ENCODE peak calls at places on chromosomes 13 and 19, in five cellular contexts. D, W, U, C and P are unnamed samples.

GRCh38 chr13:43574601-43575000 is 212.2 kb downstream of the ENOX1 start:
- DNase-seq in D (no peak), W (no peak), U (no peak), C (no peak), P (no peak)

GRCh38 chr19:7603919-7604318 is 8.3 kb downstream of the CAMSAP3 start:
- DNase-seq in D (no peak), W (no peak), U (no peak), C (no peak), P (no peak)

GRCh38 chr19:18723871-18724377 is 40.4 kb downstream of the CRTC1 start:
- DNase-seq in D (no peak), W (no peak), U (no peak), C (no peak), P (no peak)

GRCh38 chr13:39016789-39017188 is 21.1 kb downstream of the PROSER1 start:
- DNase-seq in D (peak), W (peak), U (peak), C (peak), P (peak)

GRCh38 chr13:99969368-99969933 is 2.1 kb downstream of the ZIC5 start:
- DNase-seq in D (peak), W (no peak), U (no peak), C (no peak), P (no peak)

GRCh38 chr13:92463134-92463533 is 763.5 kb upstream of the GPC6 start:
- DNase-seq in D (no peak), W (no peak), U (no peak), C (no peak), P (no peak)

GRCh38 chr13:31093145-31093885 is 68.4 kb downstream of the HSPH1 start:
- DNase-seq in D (no peak), W (no peak), U (no peak), C (no peak), P (peak)

GRCh38 chr19:49403404-49404187 is 15.5 kb downstream of the KASH5 start:
- DNase-seq in D (peak), W (no peak), U (no peak), C (no peak), P (no peak)

GRCh38 chr19:29263305-29264080 is 50.5 kb upstream of the UQCRFS1 start:
- DNase-seq in D (peak), W (peak), U (no peak), C (peak), P (peak)

GRCh38 chr19:49772850-49773432 is 6.1 kb downstream of the AP2A1 start:
- DNase-seq in D (no peak), W (no peak), U (no peak), C (no peak), P (no peak)

GRCh38 chr13:112444001-112444311 is 67.8 kb downstream of the SPACA7 start:
- DNase-seq in D (peak), W (peak), U (peak), C (peak), P (peak)

GRCh38 chr19:45489216-45489855 is 7.5 kb downstream of the RTN2 start:
- DNase-seq in D (no peak), W (no peak), U (no peak), C (no peak), P (no peak)

GRCh38 chr19:6457958-6458694 is 1.5 kb downstream of the SLC25A23 start:
- DNase-seq in D (no peak), W (no peak), U (no peak), C (no peak), P (peak)

GRCh38 chr13:40439928-40440327 is 226.5 kb downstream of the FOXO1 start:
- DNase-seq in D (no peak), W (no peak), U (no peak), C (no peak), P (no peak)

GRCh38 chr19:38223617-38224013 is 407 bp downstream of the DPF1 start:
- DNase-seq in D (no peak), W (no peak), U (no peak), C (no peak), P (no peak)

GRCh38 chr19:518292-519231 is 11.3 kb downstream of the TPGS1 start:
- DNase-seq in D (peak), W (no peak), U (no peak), C (peak), P (no peak)

GRCh38 chr13:64633948-64634347 is 2596.2 kb downstream of the PCDH9 start:
- DNase-seq in D (no peak), W (peak), U (no peak), C (no peak), P (no peak)

GRCh38 chr13:50998326-50998725 is 88.7 kb downstream of the RNASEH2B start:
- DNase-seq in D (no peak), W (no peak), U (no peak), C (no peak), P (no peak)

GRCh38 chr13:46526763-46527162 is 26.2 kb upstream of the LRCH1 start:
- DNase-seq in D (no peak), W (no peak), U (no peak), C (no peak), P (no peak)

GRCh38 chr19:49553451-49554271 is 25.9 kb downstream of the RCN3 start:
- DNase-seq in D (no peak), W (no peak), U (no peak), C (peak), P (peak)

GRCh38 chr19:54481326-54481930 is 8.3 kb upstream of the CDC42EP5 start:
- DNase-seq in D (peak), W (peak), U (peak), C (peak), P (peak)

GRCh38 chr13:66635526-66635925 is 594.6 kb downstream of the PCDH9 start:
- DNase-seq in D (no peak), W (no peak), U (no peak), C (no peak), P (peak)

GRCh38 chr13:109883181-109884180 is 97.1 kb upstream of the IRS2 start:
- DNase-seq in D (no peak), W (no peak), U (no peak), C (no peak), P (no peak)
- TF ChIP-seq EZH2phosphoT487 in D (no peak), W (no peak), U (no peak), C (no peak), P (no peak)

GRCh38 chr19:30388819-30389218 is 16.6 kb downstream of the ZNF536 start:
- DNase-seq in D (no peak), W (no peak), U (no peak), C (no peak), P (no peak)

GRCh38 chr19:30386551-30387143 is 14.5 kb downstream of the ZNF536 start:
- DNase-seq in D (no peak), W (no peak), U (no peak), C (no peak), P (no peak)

GRCh38 chr19:30388327-30388726 is 16.1 kb downstream of the ZNF536 start:
- DNase-seq in D (no peak), W (no peak), U (no peak), C (no peak), P (no peak)

GRCh38 chr19:30385666-30386065 is 13.5 kb downstream of the ZNF536 start:
- DNase-seq in D (no peak), W (no peak), U (no peak), C (no peak), P (no peak)

GRCh38 chr19:30387311-30388115 is 15.3 kb downstream of the ZNF536 start:
- DNase-seq in D (no peak), W (no peak), U (no peak), C (no peak), P (no peak)
- TF ChIP-seq EZH2phosphoT487 in D (no peak), W (no peak), U (no peak), C (no peak), P (no peak)

DNA sequence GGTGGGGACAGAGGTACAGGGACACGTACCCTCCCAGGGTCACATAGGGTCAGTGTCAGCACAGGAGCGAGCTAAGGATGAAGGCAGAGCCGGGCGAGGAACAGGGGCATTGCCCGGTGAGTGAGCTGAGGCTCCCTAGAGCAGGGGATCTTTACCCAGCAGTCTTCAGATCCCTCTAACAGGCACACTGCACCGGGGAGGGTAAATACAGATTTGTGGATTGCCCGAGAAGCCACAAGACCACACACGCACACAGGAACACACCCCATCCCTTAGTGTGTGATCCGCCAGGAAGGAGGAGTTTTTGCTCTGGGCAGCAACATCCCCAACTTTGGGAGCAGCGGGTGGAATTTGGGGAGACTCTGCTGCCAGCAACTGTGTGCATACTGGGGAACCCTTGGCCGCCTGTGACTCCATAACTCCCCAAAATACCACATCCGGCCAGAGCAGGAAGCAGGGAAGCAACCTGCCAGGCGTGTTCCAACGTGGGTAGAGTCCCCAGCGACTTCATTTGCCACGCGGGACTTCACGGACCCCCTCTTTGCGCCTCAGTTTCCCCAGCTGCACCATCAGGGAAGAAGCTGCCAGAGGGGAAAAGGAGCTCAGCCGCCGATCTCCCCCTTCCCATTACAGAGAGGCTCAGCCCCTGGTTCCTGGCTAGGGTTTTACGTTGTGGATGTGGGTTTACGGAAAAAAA is 5.9 kb upstream of the TLE2 start:
- DNase-seq in D (peak), W (no peak), U (no peak), C (peak), P (peak)
- TF ChIP-seq EZH2phosphoT487 in D (no peak), W (no peak), U (no peak), C (no peak), P (no peak)

GRCh38 chr19:17036640-17037039 is 10.0 kb upstream of the CPAMD8 start:
- DNase-seq in D (no peak), W (no peak), U (no peak), C (no peak), P (no peak)
- TF ChIP-seq EZH2phosphoT487 in D (no peak), W (no peak), U (no peak), C (no peak), P (no peak)

GRCh38 chr13:54241719-54242118 is 1213.1 kb downstream of the OLFM4 start:
- DNase-seq in D (no peak), W (no peak), U (no peak), C (peak), P (no peak)
- TF ChIP-seq EZH2phosphoT487 in D (no peak), W (no peak), U (no peak), C (no peak), P (no peak)

DNA sequence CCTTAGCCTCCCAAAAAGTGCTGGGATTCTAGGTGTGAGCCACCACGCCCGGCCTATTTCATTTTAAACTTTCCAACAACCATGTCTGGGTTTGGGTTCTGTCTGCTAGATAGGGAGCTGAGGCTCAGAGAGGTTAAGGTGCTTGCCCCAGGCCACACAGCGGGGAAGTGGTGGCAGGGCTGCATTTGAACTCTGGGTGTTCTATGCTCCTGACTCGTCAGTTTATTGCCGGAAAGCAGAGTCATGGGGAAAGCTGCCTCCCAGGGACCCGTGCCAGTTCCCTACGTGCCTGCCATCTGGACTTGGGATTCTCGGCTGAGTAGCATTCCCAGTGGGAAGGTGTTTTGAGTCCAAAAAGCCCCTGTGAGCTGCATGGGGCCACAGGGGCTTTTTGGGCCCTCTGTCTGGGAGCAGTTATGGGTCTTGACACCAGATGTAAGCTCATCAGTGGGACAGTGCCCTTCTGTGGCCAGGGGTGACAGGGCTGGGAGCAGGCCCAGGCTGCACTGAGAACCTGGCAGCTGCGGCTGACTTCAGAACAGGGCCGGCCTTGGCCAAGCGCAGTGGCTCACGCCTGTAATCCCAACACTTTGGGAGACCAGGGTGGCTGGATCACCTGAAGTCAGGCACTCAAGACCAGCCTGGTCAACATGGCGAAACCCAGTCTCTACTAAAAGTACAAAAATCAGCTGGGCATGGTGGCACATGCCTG is 10.9 kb downstream of the RFX1 start:
- DNase-seq in D (no peak), W (no peak), U (no peak), C (no peak), P (peak)
- TF ChIP-seq EZH2phosphoT487 in D (no peak), W (no peak), U (no peak), C (no peak), P (no peak)

GRCh38 chr13:97226788-97227627 is 4.9 kb downstream of the MBNL2 start:
- DNase-seq in D (no peak), W (peak), U (no peak), C (peak), P (peak)
- TF ChIP-seq EZH2phosphoT487 in D (no peak), W (no peak), U (no peak), C (no peak), P (no peak)

GRCh38 chr19:20279516-20279915 is 112.5 kb downstream of the ZNF486 start:
- DNase-seq in D (no peak), W (no peak), U (no peak), C (no peak), P (no peak)

GRCh38 chr19:20276011-20276738 is 109.2 kb downstream of the ZNF486 start:
- DNase-seq in D (no peak), W (no peak), U (no peak), C (no peak), P (peak)

GRCh38 chr19:20273951-20274578 is 107.1 kb downstream of the ZNF486 start:
- DNase-seq in D (no peak), W (no peak), U (no peak), C (no peak), P (no peak)

GRCh38 chr19:20273376-20273775 is 106.4 kb downstream of the ZNF486 start:
- DNase-seq in D (no peak), W (no peak), U (no peak), C (no peak), P (no peak)

GRCh38 chr19:20278342-20278741 is 111.3 kb downstream of the ZNF486 start:
- DNase-seq in D (peak), W (no peak), U (no peak), C (peak), P (peak)
- TF ChIP-seq EZH2phosphoT487 in D (no peak), W (no peak), U (no peak), C (no peak), P (no peak)

DNA sequence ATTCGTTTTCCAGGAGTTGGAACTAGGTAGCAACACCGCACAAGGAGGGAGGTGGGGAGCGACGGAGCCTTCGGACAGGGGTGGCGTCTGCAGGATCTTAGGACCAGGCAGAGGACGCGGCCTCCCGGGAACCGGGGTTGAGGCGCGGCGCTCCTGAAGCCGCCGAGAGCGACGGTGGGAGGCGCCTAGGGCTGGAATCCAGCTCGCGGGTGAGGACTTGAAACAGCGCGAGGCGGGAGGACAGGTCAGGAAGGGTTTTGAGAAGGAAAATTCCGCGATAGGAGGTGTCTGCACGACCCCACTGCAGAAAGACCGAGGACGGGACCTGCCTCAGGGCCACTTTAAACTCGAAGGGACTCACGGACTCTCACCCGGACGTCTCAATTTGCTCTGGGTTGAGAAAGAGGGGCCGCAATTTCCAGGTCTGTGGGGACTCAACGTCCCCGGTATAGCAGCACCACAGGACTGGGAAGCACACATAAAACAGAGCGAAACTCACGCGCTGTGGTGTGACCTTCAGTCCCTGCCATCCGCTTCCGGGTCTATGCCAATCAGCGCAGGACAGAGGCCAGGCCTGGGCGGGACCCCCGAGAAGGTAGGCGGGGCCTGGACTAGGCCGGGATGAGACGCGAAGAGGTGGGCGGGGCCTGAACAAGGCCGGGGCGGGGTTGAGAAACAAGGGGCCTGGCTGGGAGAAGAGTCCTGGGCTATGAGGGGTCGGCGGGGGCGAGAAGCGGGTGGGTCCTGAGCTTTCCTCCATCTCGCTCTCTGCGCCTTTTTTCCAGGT is at the start of gene ZNF320:
- DNase-seq in D (peak), W (peak), U (peak), C (peak), P (peak)
- TF ChIP-seq EZH2phosphoT487 in D (no peak), W (no peak), U (no peak), C (no peak), P (no peak)